ENCODE peak calls at places on chromosome 1, in four cellular contexts. U is H9, C is H1, P is mesenchymal stem cell. W is an unnamed sample.
A peak's percentile ranks its signal among the peaks of the same experiment; 100 is the strongest.

GRCh38 chr1:168301664-168302320 is 21.1 kb downstream of the TBX19 start:
- DNase-seq in U (no peak), C (peak; percentile 29), P (peak; percentile 3), W (no peak)

GRCh38 chr1:172826096-172826741 is 167.3 kb downstream of the FASLG start:
- DNase-seq in U (no peak), C (no peak), P (peak; percentile 96), W (no peak)

GRCh38 chr1:72804541-72804940 is 522.2 kb upstream of the NEGR1 start:
- DNase-seq in U (no peak), C (no peak), P (no peak), W (no peak)

GRCh38 chr1:119159963-119160362 is 19.5 kb upstream of the WARS2 start:
- DNase-seq in U (no peak), C (no peak), P (no peak), W (no peak)

GRCh38 chr1:61152706-61153105 is 70.3 kb downstream of the NFIA start:
- DNase-seq in U (no peak), C (no peak), P (no peak), W (no peak)

GRCh38 chr1:183567584-183567983 is 22.7 kb downstream of the NCF2 start:
- DNase-seq in U (no peak), C (no peak), P (no peak), W (no peak)

GRCh38 chr1:213772711-213773110 is 215.1 kb upstream of the PROX1 start:
- DNase-seq in U (no peak), C (no peak), P (no peak), W (no peak)

GRCh38 chr1:59936358-59936821 is 9.8 kb upstream of the CYP2J2 start:
- DNase-seq in U (no peak), C (no peak), P (no peak), W (no peak)

GRCh38 chr1:209388358-209388757 is 195.2 kb upstream of the CAMK1G start:
- DNase-seq in U (no peak), C (no peak), P (no peak), W (no peak)

GRCh38 chr1:209389258-209389657 is 194.3 kb upstream of the CAMK1G start:
- DNase-seq in U (no peak), C (no peak), P (peak; percentile 72), W (no peak)

GRCh38 chr1:209386156-209386555 is 197.4 kb upstream of the CAMK1G start:
- DNase-seq in U (no peak), C (no peak), P (no peak), W (no peak)

GRCh38 chr1:209387969-209388329 is 195.6 kb upstream of the CAMK1G start:
- DNase-seq in U (no peak), C (no peak), P (no peak), W (no peak)

GRCh38 chr1:209387271-209387968 is 196.1 kb upstream of the CAMK1G start:
- DNase-seq in U (no peak), C (no peak), P (no peak), W (no peak)
- H2BK15ac ChIP-seq in U (no peak overlapping the region), C (no peak overlapping the region), P (no peak overlapping the region), W (no peak overlapping the region)

DNA sequence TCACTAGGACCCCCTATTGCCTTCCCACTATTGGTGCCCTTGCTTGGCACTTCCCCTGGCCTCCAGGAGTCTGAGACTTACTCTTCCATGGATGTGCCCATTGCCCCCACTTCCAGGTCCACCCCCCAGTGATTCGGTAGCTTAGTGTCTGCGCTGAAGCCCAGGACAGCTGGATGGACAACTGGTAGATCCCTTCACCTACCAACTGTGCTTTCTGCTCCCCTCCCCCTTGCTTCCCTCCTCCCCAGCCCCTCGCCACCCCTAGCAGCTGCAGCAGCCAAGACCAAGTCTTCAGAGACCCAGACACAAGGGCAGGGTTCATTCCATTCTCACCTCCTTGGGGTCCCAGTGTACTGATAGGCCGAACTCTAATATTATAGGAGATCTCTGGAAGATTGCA is 6.9 kb downstream of the LMNA start:
- DNase-seq in U (no peak), C (no peak), P (peak; percentile 52), W (no peak)
- H3K79me1 ChIP-seq in U (no peaks in the 10 kb centered on the region), C (peaks cover 3% of the 10 kb centered on the region), P (no peaks in the 10 kb centered on the region), W (peaks cover 7% of the 10 kb centered on the region)

DNA sequence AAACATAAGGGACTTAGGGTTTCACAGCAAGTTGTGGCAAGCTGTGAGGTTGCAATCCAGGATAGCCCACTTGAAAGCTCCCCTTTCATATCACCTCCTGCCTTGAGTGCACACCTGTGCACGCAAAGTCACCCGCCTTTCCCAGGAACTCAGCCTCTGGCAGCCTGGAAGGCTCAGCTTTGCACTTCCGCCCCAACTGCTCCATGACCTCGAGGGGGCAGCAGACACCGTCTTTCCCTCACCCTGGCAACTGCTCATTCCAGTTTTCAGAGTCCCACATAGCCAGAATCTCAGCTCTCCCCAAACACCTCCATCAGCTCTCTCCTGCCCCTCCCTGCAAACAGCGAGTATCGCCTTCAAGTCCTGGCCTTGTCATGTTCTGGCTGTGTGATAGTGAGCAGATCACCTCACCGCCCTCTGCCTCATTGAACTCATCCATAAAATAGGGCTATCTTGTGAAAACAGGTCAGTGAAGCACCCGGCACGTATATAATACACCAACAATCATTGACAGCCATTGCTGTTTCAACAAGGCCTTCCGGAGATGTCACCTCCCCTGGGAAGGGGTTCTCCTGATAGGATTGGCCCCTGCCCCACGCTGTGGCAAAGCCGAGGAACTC is 32.2 kb upstream of the EPB41 start:
- DNase-seq in U (peak; percentile 96), C (peak; percentile 92), P (peak; percentile 83), W (peak; percentile 86)
- H2BK12ac ChIP-seq in U (no peak overlapping the region), C (peak overlapping the region; percentile 60), P (peak overlapping the region; percentile 64), W (no peak overlapping the region)

GRCh38 chr1:155305881-155306391 is 2.7 kb upstream of the FDPS start:
- DNase-seq in U (no peak), C (no peak), P (peak; percentile 62), W (no peak)
- H2BK15ac ChIP-seq in U (no peak overlapping the region), C (peak overlapping the region; percentile 75), P (no peak overlapping the region), W (no peak overlapping the region)

DNA sequence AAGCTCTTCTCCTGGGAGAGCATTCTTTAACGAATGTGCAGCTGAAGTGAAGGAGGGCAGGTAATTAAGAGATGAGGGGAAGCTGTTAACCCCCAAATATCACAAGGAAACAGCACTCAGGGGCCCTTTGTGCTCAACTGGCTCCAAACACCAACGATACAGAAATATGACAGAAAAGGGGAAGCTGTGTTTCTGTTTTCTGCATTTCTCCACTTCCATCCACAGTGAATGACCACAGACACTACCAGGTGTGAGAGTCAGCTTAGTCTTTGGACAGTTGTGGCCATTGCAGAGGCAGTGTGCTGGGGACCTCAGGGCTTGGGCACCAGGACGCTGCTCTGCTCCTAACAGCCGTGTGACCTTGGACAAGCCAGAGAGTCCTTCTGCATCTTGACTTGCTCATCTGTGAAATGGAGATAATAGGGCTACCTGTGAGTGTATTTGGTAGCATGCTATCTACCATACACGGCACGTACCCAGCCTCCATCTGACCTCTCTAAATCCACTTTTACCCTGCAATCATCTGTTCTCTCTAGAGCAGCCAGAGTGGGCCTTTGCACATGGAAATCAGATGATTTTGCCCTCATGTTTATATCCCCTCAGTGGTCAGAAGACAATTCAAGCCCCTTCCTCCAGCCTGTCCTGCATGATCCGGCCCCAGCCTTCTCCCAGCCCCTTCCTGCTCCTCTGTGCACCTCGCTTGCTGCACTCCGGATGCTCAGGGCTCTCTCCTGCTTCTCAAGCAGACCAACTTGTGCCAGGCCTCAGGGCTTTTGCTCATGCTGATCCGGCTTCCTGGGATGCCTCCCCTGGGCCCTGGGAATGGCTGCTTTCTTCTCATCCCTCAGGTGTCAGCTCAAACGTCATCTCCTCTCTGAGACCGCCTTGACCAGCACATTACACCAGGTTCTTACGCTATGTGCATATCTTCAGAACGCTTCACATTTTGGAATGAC is 4.7 kb upstream of the TINAGL1 start:
- DNase-seq in U (no peak), C (no peak), P (no peak), W (no peak)
- H3K79me1 ChIP-seq in U (no peaks in the 10 kb centered on the region), C (no peaks in the 10 kb centered on the region), P (no peaks in the 10 kb centered on the region), W (no peaks in the 10 kb centered on the region)

GRCh38 chr1:154821083-154821482 is 49.0 kb downstream of the KCNN3 start:
- DNase-seq in U (no peak), C (no peak), P (no peak), W (no peak)

GRCh38 chr1:154822717-154823116 is 47.4 kb downstream of the KCNN3 start:
- DNase-seq in U (no peak), C (no peak), P (no peak), W (no peak)

GRCh38 chr1:154829062-154829461 is 41.0 kb downstream of the KCNN3 start:
- DNase-seq in U (no peak), C (no peak), P (no peak), W (no peak)

GRCh38 chr1:154820646-154821045 is 49.4 kb downstream of the KCNN3 start:
- DNase-seq in U (no peak), C (no peak), P (no peak), W (no peak)

GRCh38 chr1:154824356-154825069 is 45.6 kb downstream of the KCNN3 start:
- DNase-seq in U (no peak), C (no peak), P (no peak), W (no peak)
- H2BK12ac ChIP-seq in U (no peak overlapping the region), C (no peak overlapping the region), P (no peak overlapping the region), W (no peak overlapping the region)

DNA sequence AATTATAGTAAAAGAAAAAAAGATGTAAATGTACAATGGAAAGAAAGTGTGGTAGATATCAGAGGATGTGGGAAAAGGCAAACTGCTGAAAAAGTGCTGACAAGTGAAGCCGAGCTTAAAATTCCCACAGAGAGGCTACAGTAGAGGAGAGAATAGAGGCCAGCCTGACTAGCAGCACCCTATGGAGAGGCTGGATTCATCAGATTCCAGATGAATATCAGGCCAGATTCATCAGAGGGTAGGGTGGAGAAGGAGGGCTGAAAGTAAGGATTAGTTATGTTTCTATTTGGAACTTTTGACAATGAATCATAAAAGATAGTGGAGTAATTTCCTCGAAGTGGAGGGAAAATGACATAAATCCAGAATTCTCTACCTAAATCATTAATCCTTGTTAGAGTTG is 60.4 kb upstream of the NEK7 start:
- DNase-seq in U (no peak), C (no peak), P (no peak), W (no peak)
- H2BK15ac ChIP-seq in U (no peak overlapping the region), C (no peak overlapping the region), P (no peak overlapping the region), W (no peak overlapping the region)

GRCh38 chr1:21901986-21902377 is 35.1 kb downstream of the HSPG2 start:
- DNase-seq in U (no peak), C (no peak), P (no peak), W (no peak)
- H3K79me1 ChIP-seq in U (no peaks in the 10 kb centered on the region), C (no peaks in the 10 kb centered on the region), P (peaks cover 43% of the 10 kb centered on the region), W (peaks cover 4% of the 10 kb centered on the region)